ENCODE peak calls at places on chromosomes 1 and 21, in nine cellular contexts. Z is H9; Q is pancreas; J is cardiac muscle cell; A is hepatocyte; W is CD8-positive, alpha-beta T cell; S is ascending aorta; C is tibial artery; N is body of pancreas. X is an unnamed sample.

GRCh38 chr1:36532810-36533401 is 50.2 kb upstream of the CSF3R start:
- DNase-seq in Z (no peak), Q (no peak), J (no peak), A (no peak), W (no peak), S (no peak), C (no peak), N (no peak), X (no peak)

GRCh38 chr1:46173361-46173856 is 1.5 kb upstream of the TSPAN1 start:
- DNase-seq in Z (no peak), Q (no peak), J (no peak), A (peak; percentile 54), W (no peak), S (no peak), C (no peak), N (no peak), X (no peak)

GRCh38 chr1:46449223-46450159 is 40.1 kb upstream of the DMBX1 start:
- DNase-seq in Z (no peak), Q (no peak), J (no peak), A (no peak), W (no peak), S (no peak), C (no peak), N (no peak), X (no peak)

GRCh38 chr1:193462629-193463320 is 276.4 kb upstream of the B3GALT2 start:
- DNase-seq in Z (no peak), Q (no peak), J (peak; percentile 93), A (no peak), W (no peak), S (no peak), C (no peak), N (no peak), X (no peak)

GRCh38 chr1:28156821-28157220 is 19.7 kb downstream of the PTAFR start:
- DNase-seq in Z (no peak), Q (no peak), J (peak; percentile 31), A (no peak), W (no peak), S (no peak), C (peak; percentile 54), N (no peak), X (no peak)

GRCh38 chr1:193694741-193695140 is 508.3 kb upstream of the B3GALT2 start:
- DNase-seq in Z (no peak), Q (no peak), J (no peak), A (no peak), W (no peak), S (no peak), C (no peak), N (no peak), X (no peak)

GRCh38 chr1:174818951-174819350 is 180.8 kb upstream of the CACYBP start:
- DNase-seq in Z (no peak), Q (no peak), J (no peak), A (no peak), W (no peak), S (no peak), C (no peak), N (no peak), X (no peak)

GRCh38 chr1:67970088-67970487 is 80.3 kb downstream of the DIRAS3 start:
- DNase-seq in Z (no peak), Q (no peak), J (peak; percentile 52), A (no peak), W (no peak), S (no peak), C (no peak), N (no peak), X (no peak)

GRCh38 chr21:15742052-15742451 is 12.3 kb downstream of the USP25 start:
- DNase-seq in Z (no peak), Q (no peak), J (peak; percentile 17), A (no peak), W (no peak), S (no peak), C (no peak), N (no peak), X (no peak)

GRCh38 chr1:99589186-99589636 is 56.7 kb upstream of the PALMD start:
- DNase-seq in Z (no peak), Q (no peak), J (no peak), A (peak; percentile 31), W (no peak), S (no peak), C (no peak), N (no peak), X (no peak)

GRCh38 chr1:227257964-227258363 is 60.3 kb downstream of the CDC42BPA start:
- DNase-seq in Z (peak; percentile 56), Q (no peak), J (no peak), A (no peak), W (no peak), S (no peak), C (no peak), N (no peak), X (no peak)

GRCh38 chr1:204102029-204102611 is 29.2 kb downstream of the SOX13 start:
- DNase-seq in Z (no peak), Q (no peak), J (no peak), A (no peak), W (peak; percentile 50), S (no peak), C (no peak), N (no peak), X (no peak)

GRCh38 chr1:23577056-23577985 is 18.0 kb upstream of the ID3 start:
- DNase-seq in Z (no peak), Q (no peak), J (peak; percentile 93), A (peak; percentile 71), W (no peak), S (peak; percentile 18), C (peak; percentile 70), N (no peak), X (no peak)

GRCh38 chr1:165234149-165234548 is 122.4 kb downstream of the LMX1A start:
- DNase-seq in Z (no peak), Q (no peak), J (no peak), A (no peak), W (no peak), S (no peak), C (no peak), N (no peak), X (no peak)

GRCh38 chr1:19395678-19396192 is 83.6 kb downstream of the SLC66A1 start:
- DNase-seq in Z (peak; percentile 41), Q (no peak), J (no peak), A (no peak), W (no peak), S (no peak), C (no peak), N (no peak), X (peak; percentile 42)

GRCh38 chr1:67766117-67766978 is 66.9 kb downstream of the GNG12 start:
- DNase-seq in Z (no peak), Q (peak; percentile 26), J (peak; percentile 80), A (peak; percentile 77), W (no peak), S (no peak), C (peak; percentile 51), N (peak; percentile 33), X (peak; percentile 40)

GRCh38 chr21:16082038-16082816 is 352.4 kb downstream of the USP25 start:
- DNase-seq in Z (no peak), Q (no peak), J (peak; percentile 49), A (peak; percentile 21), W (no peak), S (no peak), C (no peak), N (no peak), X (no peak)

GRCh38 chr21:36097427-36098230 is 27.8 kb downstream of the CBR1 start:
- DNase-seq in Z (no peak), Q (no peak), J (no peak), A (no peak), W (no peak), S (no peak), C (no peak), N (no peak), X (no peak)

GRCh38 chr1:201749059-201749458 is 79.9 kb upstream of the IPO9 start:
- DNase-seq in Z (no peak), Q (no peak), J (no peak), A (no peak), W (no peak), S (no peak), C (no peak), N (no peak), X (no peak)

GRCh38 chr1:201750120-201750519 is 78.8 kb upstream of the IPO9 start:
- DNase-seq in Z (no peak), Q (no peak), J (no peak), A (no peak), W (no peak), S (no peak), C (no peak), N (no peak), X (no peak)

GRCh38 chr1:201750934-201751333 is 78.0 kb upstream of the IPO9 start:
- DNase-seq in Z (no peak), Q (no peak), J (peak; percentile 78), A (no peak), W (no peak), S (no peak), C (no peak), N (no peak), X (no peak)

GRCh38 chr1:201746156-201746555 is 82.8 kb upstream of the IPO9 start:
- DNase-seq in Z (no peak), Q (no peak), J (no peak), A (no peak), W (no peak), S (no peak), C (no peak), N (no peak), X (no peak)

GRCh38 chr1:201748331-201748730 is 80.6 kb upstream of the IPO9 start:
- DNase-seq in Z (no peak), Q (no peak), J (peak; percentile 86), A (no peak), W (no peak), S (peak; percentile 39), C (no peak), N (no peak), X (no peak)
- TF ChIP-seq CTCF in Z (no peak), Q (no peak), J (no peak), A (no peak), W (no peak), S (no peak), C (no peak), N (no peak), X (no peak)

GRCh38 chr1:30427545-30427944 is 295.8 kb downstream of the MATN1 start:
- DNase-seq in Z (peak; percentile 37), Q (no peak), J (no peak), A (no peak), W (peak; percentile 1), S (no peak), C (no peak), N (no peak), X (no peak)
- H3K4me1 ChIP-seq in Z (no peaks in the 10 kb centered on the region), Q (no peaks in the 10 kb centered on the region), J (no peaks in the 10 kb centered on the region), A (no peaks in the 10 kb centered on the region), W (no peaks in the 10 kb centered on the region), S (no peaks in the 10 kb centered on the region), C (no peaks in the 10 kb centered on the region), N (no peaks in the 10 kb centered on the region), X (no peaks in the 10 kb centered on the region)

GRCh38 chr1:32900956-32901822 is at the start of gene TMEM54:
- DNase-seq in Z (no peak), Q (peak; percentile 78), J (no peak), A (peak; percentile 86), W (no peak), S (no peak), C (no peak), N (peak; percentile 82), X (no peak)
- TF ChIP-seq CTCF in Z (no peak), Q (no peak), J (peak; percentile 8), A (no peak), W (no peak), S (no peak), C (no peak), N (peak; percentile 22), X (no peak)

DNA sequence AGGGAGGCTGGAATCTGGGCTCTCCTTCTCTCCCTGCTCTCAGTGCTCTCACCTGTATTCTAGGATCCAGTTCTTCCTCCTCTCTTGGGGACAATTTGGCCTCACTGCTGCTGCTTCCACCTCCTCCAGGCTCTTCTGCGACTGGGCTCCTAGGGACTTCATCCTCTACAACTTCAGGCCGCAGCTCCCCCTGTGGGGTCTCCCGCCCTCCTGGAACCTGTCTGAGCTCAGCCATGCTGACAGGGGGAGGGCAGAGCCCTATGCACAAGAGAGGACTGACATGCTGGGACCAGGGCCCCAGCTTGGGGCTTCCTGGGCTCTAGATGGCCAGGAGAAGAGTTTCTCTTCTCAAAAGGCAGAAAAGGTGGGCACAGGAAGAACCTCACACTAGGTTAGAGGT is 1.0 kb downstream of the SH3BP5L start:
- DNase-seq in Z (no peak), Q (no peak), J (no peak), A (no peak), W (no peak), S (no peak), C (no peak), N (peak; percentile 7), X (no peak)
- H3K4me1 ChIP-seq in Z (no peaks in the 10 kb centered on the region), Q (peaks cover 20% of the 10 kb centered on the region), J (peaks cover 8% of the 10 kb centered on the region), A (peaks cover 20% of the 10 kb centered on the region), W (peaks cover 50% of the 10 kb centered on the region), S (peaks cover 54% of the 10 kb centered on the region), C (no peaks in the 10 kb centered on the region), N (peaks cover 56% of the 10 kb centered on the region), X (no peaks in the 10 kb centered on the region)

X was measured in BE2C.